ENCODE peak calls at places on chromosome X, in five cellular contexts. E is astrocyte, C is IMR-90, P is mammary epithelial cell, B is mesenchymal stem cell. G is an unnamed sample.

GRCh38 chrX:118615141-118615540 is 112.3 kb upstream of the IL13RA1 start:
- DNase-seq in P (no peak), E (no peak), B (no peak), C (no peak), G (no peak)

GRCh38 chrX:43969504-43970501 is 3.4 kb downstream of the NDP start:
- DNase-seq in E (peak; percentile 65), C (peak; percentile 56), B (peak; percentile 23), P (no peak), G (no peak)

GRCh38 chrX:103464774-103465117 is 54.5 kb downstream of the RAB40A start:
- DNase-seq in C (peak; percentile 72), P (peak; percentile 66), B (peak; percentile 77), E (peak; percentile 32), G (peak; percentile 82)

GRCh38 chrX:129235903-129236302 is 287.4 kb downstream of the SMARCA1 start:
- DNase-seq in C (no peak), E (peak; percentile 5), P (no peak), B (no peak), G (no peak)

GRCh38 chrX:69189972-69190371 is 24.7 kb upstream of the PJA1 start:
- DNase-seq in P (no peak), B (no peak), E (no peak), C (no peak), G (peak; percentile 46)

GRCh38 chrX:53481816-53482485 is 47.8 kb upstream of the HSD17B10 start:
- DNase-seq in P (peak; percentile 61), B (peak; percentile 62), E (peak; percentile 36), C (peak; percentile 69), G (peak; percentile 63)

GRCh38 chrX:117713411-117713810 is 403.2 kb downstream of the KLHL13 start:
- DNase-seq in P (no peak), C (no peak), E (no peak), B (no peak), G (peak; percentile 53)

GRCh38 chrX:17039826-17040225 is 93.4 kb downstream of the REPS2 start:
- DNase-seq in P (peak; percentile 36), C (peak; percentile 18), E (peak; percentile 79), B (no peak), G (no peak)

GRCh38 chrX:52424658-52425057 is 55.8 kb downstream of the XAGE2 start:
- DNase-seq in E (peak; percentile 16), C (peak; percentile 72), P (peak; percentile 3), B (no peak), G (no peak)

GRCh38 chrX:41334866-41335589 is 1.1 kb downstream of the DDX3X start:
- DNase-seq in B (peak; percentile 59), P (peak; percentile 60), E (no peak), C (peak; percentile 62), G (peak; percentile 70)

GRCh38 chrX:70437921-70438665 is 6.5 kb upstream of the DLG3 start:
- DNase-seq in P (no peak), E (no peak), C (peak; percentile 14), B (no peak), G (no peak)

GRCh38 chrX:155056471-155056870 is 14.5 kb downstream of the CMC4 start:
- DNase-seq in B (no peak), E (no peak), P (no peak), C (no peak), G (no peak)

GRCh38 chrX:19876962-19877361 is 10.4 kb downstream of the SH3KBP1 start:
- DNase-seq in E (no peak), P (no peak), B (no peak), C (no peak), G (no peak)

GRCh38 chrX:19881559-19881958 is 5.8 kb downstream of the SH3KBP1 start:
- DNase-seq in P (no peak), C (no peak), E (no peak), B (no peak), G (no peak)

GRCh38 chrX:19879742-19880378 is 7.5 kb downstream of the SH3KBP1 start:
- DNase-seq in C (no peak), B (no peak), P (no peak), E (no peak), G (no peak)

GRCh38 chrX:19877431-19877830 is 10.0 kb downstream of the SH3KBP1 start:
- DNase-seq in P (no peak), B (no peak), E (no peak), C (no peak), G (no peak)

DNA sequence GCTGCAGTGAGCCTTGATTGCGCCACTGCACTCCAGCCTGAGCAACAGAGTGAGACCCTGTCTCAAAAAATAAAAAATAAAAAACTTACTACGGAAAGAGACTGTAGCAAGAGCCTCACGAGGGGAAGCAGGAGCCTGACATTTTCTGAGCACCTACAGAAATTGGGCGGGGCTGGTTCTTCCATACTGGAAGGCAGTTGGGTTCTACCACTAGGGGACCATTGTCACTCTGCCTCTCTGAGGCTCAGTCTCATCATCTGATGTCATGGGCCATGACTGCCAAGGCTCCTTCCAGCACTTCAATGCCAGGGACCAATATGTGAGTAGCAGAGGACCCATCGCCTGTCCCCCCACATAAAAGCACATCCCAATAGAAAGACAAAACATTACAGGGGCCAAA is 8.2 kb downstream of the SH3KBP1 start:
- DNase-seq in E (no peak), B (no peak), P (no peak), C (no peak), G (no peak)
- H3K4me1 ChIP-seq in E (peaks cover 6% of the 10 kb centered on the region), B (peaks cover 10% of the 10 kb centered on the region), P (no peaks in the 10 kb centered on the region), C (peaks cover 3% of the 10 kb centered on the region), G (no peaks in the 10 kb centered on the region)

GRCh38 chrX:34299451-34299967 is 167.4 kb upstream of the FAM47A start:
- DNase-seq in P (no peak), C (no peak), E (no peak), B (peak; percentile 1), G (no peak)
- H3K27ac ChIP-seq in P (no peak overlapping the region), C (no peak overlapping the region), E (no peak overlapping the region), B (no peak overlapping the region), G (no peak overlapping the region)

GRCh38 chrX:24020280-24020876 is 6.6 kb downstream of the KLHL15 start:
- DNase-seq in E (peak; percentile 22), B (peak; percentile 18), P (no peak), C (peak; percentile 15), G (no peak)
- H3K4me2 ChIP-seq in E (no peak overlapping the region), B (no peak overlapping the region), P (no peak overlapping the region), C (no peak overlapping the region), G (peak overlapping the region; percentile 38)

DNA sequence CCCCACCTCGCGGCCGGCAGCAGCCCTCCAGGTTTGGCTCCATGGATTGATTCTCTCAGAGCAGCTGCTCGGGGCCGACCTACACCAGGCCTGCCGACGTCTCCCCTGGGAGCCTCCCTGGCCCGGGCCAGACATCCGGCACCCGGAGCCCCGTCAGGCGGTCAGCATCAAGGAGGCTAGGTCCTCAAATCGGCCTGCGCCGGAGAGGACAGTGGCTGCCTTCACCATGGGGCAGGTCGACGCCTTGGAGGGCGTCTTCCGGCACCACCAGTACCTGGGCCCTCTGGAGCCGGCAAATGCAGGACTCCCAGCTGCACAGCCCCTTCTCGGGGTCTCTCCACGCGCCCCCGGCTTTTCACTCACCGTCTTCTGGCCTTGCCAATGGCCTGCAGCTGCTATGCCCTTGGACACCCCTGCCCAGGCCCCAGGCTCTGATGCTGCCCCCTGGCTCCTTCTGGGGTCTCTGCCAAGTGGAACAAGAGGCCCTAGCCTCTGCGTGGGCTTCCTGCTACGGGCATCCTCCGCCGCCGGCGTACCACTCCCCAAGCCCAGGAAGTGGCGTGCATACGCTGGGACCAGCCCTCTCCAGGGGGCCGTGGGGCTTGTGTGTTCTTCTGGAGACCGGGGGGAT is 341.8 kb downstream of the MAGEB5 start:
- DNase-seq in B (no peak), P (no peak), C (no peak), E (no peak), G (no peak)
- H3K4me1 ChIP-seq in B (no peaks in the 10 kb centered on the region), P (no peaks in the 10 kb centered on the region), C (no peaks in the 10 kb centered on the region), E (no peaks in the 10 kb centered on the region), G (no peaks in the 10 kb centered on the region)

GRCh38 chrX:150508461-150509367 is 59.7 kb upstream of the MTM1 start:
- DNase-seq in P (no peak), C (peak; percentile 10), B (no peak), E (no peak), G (no peak)
- H3K27ac ChIP-seq in P (no peak overlapping the region), C (no peak overlapping the region), B (no peak overlapping the region), E (no peak overlapping the region), G (no peak overlapping the region)

GRCh38 chrX:39956803-39957394 is 140.9 kb downstream of the BCOR start:
- DNase-seq in C (no peak), E (no peak), P (no peak), B (no peak), G (no peak)

GRCh38 chrX:39950035-39950688 is 147.6 kb downstream of the BCOR start:
- DNase-seq in E (peak; percentile 25), P (peak; percentile 31), C (peak; percentile 33), B (peak; percentile 27), G (no peak)

GRCh38 chrX:39953879-39954278 is 143.9 kb downstream of the BCOR start:
- DNase-seq in E (peak; percentile 80), P (peak; percentile 86), B (peak; percentile 76), C (peak; percentile 81), G (peak; percentile 89)

GRCh38 chrX:39955621-39956020 is 142.1 kb downstream of the BCOR start:
- DNase-seq in B (no peak), E (no peak), C (no peak), P (no peak), G (no peak)

GRCh38 chrX:39953027-39953426 is 144.7 kb downstream of the BCOR start:
- DNase-seq in P (no peak), B (no peak), C (no peak), E (no peak), G (no peak)
- H3K4me2 ChIP-seq in P (no peak overlapping the region), B (no peak overlapping the region), C (no peak overlapping the region), E (no peak overlapping the region), G (no peak overlapping the region)

DNA sequence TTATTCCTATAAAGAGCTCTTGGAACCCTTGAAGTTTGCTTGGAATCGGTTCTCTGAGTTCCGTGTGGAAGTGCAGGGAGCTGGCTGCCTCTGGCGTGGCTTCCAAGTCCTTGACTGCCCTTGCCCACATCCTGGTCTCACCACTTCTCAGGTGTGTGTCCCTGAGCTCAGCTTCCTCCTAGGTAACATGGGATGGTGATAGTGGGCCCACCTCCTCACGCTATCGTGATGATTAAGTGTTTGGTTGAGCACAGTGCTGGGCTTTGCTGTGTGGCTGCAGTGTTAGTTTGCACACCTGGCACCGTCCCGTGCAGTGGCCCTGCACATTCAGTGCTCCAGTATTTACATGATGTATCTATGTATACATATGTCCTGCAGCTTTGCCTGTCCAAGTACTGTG is 81.5 kb downstream of the CLDN34 start:
- DNase-seq in B (no peak), P (no peak), E (no peak), C (no peak), G (no peak)
- H3K4me1 ChIP-seq in B (peaks cover 4% of the 10 kb centered on the region), P (peaks cover 61% of the 10 kb centered on the region), E (peaks cover 9% of the 10 kb centered on the region), C (peaks cover 8% of the 10 kb centered on the region), G (no peaks in the 10 kb centered on the region)

DNA sequence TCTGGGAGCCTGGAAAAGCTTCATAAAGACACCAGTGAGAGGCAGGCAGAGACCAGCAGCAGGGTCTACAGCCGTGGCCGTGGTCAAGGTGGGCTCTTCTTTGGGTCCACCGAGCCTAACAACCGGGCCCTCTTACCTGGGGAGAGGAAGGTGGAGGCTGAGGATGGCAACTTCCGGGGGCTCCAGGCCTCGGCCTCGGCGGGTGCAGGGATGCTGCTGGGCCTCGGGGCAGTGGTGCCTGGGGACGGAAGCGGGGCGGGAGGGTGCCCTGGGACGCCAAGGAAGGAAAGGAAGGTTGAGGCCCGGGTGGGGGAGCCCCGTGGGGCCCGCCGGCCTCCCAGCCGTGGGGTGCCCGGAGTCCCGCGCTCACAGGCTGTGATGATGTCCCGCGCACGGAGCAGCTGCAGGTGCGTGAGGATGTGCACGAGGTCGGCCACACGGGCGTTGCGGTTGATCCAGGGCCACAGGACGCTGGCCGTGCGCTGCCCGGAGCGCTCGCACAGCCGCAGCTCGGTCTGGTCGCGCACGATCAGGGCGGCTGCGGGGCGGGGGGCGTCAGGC is 561 bp downstream of the IRAK1 start:
- DNase-seq in E (no peak), P (no peak), C (no peak), B (peak; percentile 18), G (no peak)
- H3K27ac ChIP-seq in E (peak overlapping the region; percentile 58), P (peak overlapping the region; percentile 53), C (peak overlapping the region; percentile 90), B (peak overlapping the region; percentile 54), G (peak overlapping the region; percentile 79)

G was measured in hepatocyte.